ENCODE peak calls at places on chromosomes 13 and 19, in five cellular contexts. S is spleen, P is ascending aorta, B is IMR-90, C is aorta. E is an unnamed sample.

GRCh38 chr19:3543150-3544053 is 4.4 kb downstream of the TEKTIP1 start:
- DNase-seq in S (no peak), C (peak; percentile 92), B (no peak), P (no peak), E (peak; percentile 49)

GRCh38 chr13:39498471-39499114 is 104.4 kb downstream of the LHFPL6 start:
- DNase-seq in P (no peak), C (no peak), B (no peak), S (no peak), E (no peak)

GRCh38 chr19:16614941-16615340 is 13.1 kb downstream of the MED26 start:
- DNase-seq in C (no peak), B (no peak), S (no peak), P (no peak), E (no peak)

GRCh38 chr19:13281567-13282291 is 131.5 kb downstream of the IER2 start:
- DNase-seq in B (no peak), C (no peak), P (no peak), S (no peak), E (no peak)

GRCh38 chr19:22332924-22333323 is 46.7 kb downstream of the ZNF729 start:
- DNase-seq in S (no peak), P (no peak), C (no peak), B (no peak), E (no peak)

GRCh38 chr19:2550431-2551171 is 74.7 kb downstream of the GADD45B start:
- DNase-seq in P (no peak), C (peak; percentile 68), B (no peak), S (peak; percentile 67), E (peak; percentile 41)

GRCh38 chr19:55590621-55591020 is 8.7 kb downstream of the FIZ1 start:
- DNase-seq in C (no peak), P (no peak), S (no peak), B (no peak), E (no peak)

GRCh38 chr13:92681239-92681638 is 545.4 kb upstream of the GPC6 start:
- DNase-seq in C (no peak), P (no peak), B (no peak), S (no peak), E (no peak)

GRCh38 chr19:31071157-31071855 is 277.9 kb downstream of the TSHZ3 start:
- DNase-seq in P (no peak), C (no peak), B (no peak), S (no peak), E (no peak)

GRCh38 chr19:13056052-13056660 is 46.5 kb downstream of the LYL1 start:
- DNase-seq in P (no peak), C (peak; percentile 86), B (peak; percentile 71), S (no peak), E (no peak)

GRCh38 chr13:27487776-27488175 is 37.4 kb upstream of the MTIF3 start:
- DNase-seq in P (no peak), B (no peak), S (no peak), C (no peak), E (no peak)

GRCh38 chr19:44840811-44841210 is 5.3 kb upstream of the NECTIN2 start:
- DNase-seq in P (no peak), S (no peak), C (no peak), B (no peak), E (no peak)

GRCh38 chr19:58395979-58396627 is 647 bp downstream of the RNF225 start:
- DNase-seq in B (no peak), S (no peak), P (no peak), C (no peak), E (no peak)

GRCh38 chr19:42069619-42070293 is at the start of gene GRIK5:
- DNase-seq in S (no peak), B (no peak), P (no peak), C (no peak), E (no peak)

GRCh38 chr19:17021793-17022590 is 4.6 kb downstream of the CPAMD8 start:
- DNase-seq in S (no peak), B (peak; percentile 26), P (no peak), C (no peak), E (no peak)

GRCh38 chr13:100512422-100512821 is 76.2 kb downstream of the GGACT start:
- DNase-seq in B (peak; percentile 22), C (no peak), P (no peak), S (no peak), E (no peak)

GRCh38 chr13:33213024-33213795 is 72.3 kb downstream of the STARD13 start:
- DNase-seq in P (no peak), S (no peak), B (no peak), C (no peak), E (no peak)

GRCh38 chr13:75761373-75761772 is 125.2 kb downstream of the LMO7 start:
- DNase-seq in P (no peak), B (no peak), S (no peak), C (no peak), E (no peak)

GRCh38 chr19:3366761-3367571 is 583 bp downstream of the NFIC start:
- DNase-seq in B (no peak), C (peak; percentile 85), S (peak; percentile 84), P (no peak), E (peak; percentile 77)

GRCh38 chr13:36559388-36559787 is 114.4 kb upstream of the SERTM1 start:
- DNase-seq in S (no peak), C (no peak), P (no peak), B (no peak), E (no peak)

GRCh38 chr19:9914315-9915207 is 21.8 kb downstream of the OLFM2 start:
- DNase-seq in P (peak; percentile 26), S (peak; percentile 86), C (peak; percentile 91), B (peak; percentile 77), E (peak; percentile 60)

GRCh38 chr13:105817011-105817410 is 718.5 kb downstream of the EFNB2 start:
- DNase-seq in B (no peak), S (no peak), C (no peak), P (no peak), E (no peak)

DNA sequence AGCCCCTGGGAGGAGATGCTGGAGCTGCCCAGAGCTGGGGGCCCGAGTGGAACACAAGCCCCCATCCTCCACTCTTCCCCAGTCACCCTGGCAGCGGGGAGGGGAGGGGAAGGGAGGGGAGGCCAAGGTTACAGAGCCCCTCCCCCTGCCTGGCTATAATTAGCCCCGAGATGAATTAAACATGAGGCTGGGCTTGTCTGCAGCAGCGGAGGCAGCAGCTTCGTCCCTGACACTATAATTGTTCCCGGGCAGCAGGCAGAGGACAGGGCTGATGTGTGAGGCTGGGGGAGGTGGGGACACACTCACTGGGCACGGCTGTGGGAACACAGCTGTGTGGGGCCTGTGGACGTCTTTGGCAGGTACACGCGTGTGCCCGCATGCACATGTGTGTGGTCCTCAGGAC is 28.3 kb downstream of the TINCR start:
- DNase-seq in C (no peak), B (no peak), S (no peak), P (no peak), E (no peak)
- H3K4me3 ChIP-seq in C (no peak overlapping the region), B (no peak overlapping the region), S (no peak overlapping the region), P (no peak overlapping the region), E (no peak overlapping the region)

DNA sequence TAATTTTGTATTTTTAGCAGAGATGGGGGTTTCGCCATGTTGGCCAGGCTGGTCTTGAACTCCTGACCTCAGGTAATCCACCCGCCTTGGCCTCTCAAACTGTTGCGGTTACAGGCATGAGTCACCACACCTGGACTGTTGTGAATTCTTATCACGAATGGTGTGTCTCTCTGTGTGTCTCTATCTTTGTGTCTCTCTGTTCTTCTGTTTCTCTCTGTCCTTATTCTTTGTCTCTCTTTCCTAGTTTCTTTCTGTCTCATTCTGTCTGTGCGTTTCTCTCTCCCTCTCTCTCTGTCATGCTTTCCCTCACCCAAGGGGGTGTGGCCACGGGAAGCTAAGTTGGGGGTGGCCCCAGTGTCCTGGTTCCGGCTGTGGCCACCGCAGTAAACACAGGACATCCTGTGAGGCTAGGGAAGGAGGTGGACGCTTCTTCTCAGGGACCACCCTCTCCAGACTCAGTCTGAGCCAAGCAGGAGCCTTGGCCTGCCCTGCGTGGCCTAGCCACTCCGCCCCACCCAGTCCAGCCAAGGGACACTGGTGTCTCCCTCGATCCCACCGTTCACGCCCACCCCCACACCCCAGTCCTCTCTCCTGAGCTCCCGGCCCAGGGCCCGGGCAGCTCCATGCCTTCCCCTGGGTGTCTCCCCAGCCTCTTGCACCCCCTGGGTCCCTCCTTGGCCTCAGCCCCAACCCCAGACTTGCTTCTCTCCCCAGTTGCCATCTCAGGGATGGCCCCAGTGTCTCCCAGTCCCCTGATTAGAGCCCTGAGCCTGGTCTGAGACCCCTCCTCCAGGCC is 3.9 kb upstream of the PRX start:
- DNase-seq in S (peak; percentile 85), B (peak; percentile 35), P (no peak), C (no peak), E (peak; percentile 64)
- H3K4me3 ChIP-seq in S (no peak overlapping the region), B (no peak overlapping the region), P (no peak overlapping the region), C (no peak overlapping the region), E (no peak overlapping the region)

GRCh38 chr19:39558623-39559117 is 18.7 kb upstream of the EID2 start:
- DNase-seq in P (no peak), C (no peak), B (no peak), S (no peak), E (no peak)

GRCh38 chr19:39568604-39569003 is 28.6 kb upstream of the EID2 start:
- DNase-seq in S (no peak), B (no peak), C (no peak), P (no peak), E (no peak)

GRCh38 chr19:39557791-39558622 is 18.0 kb upstream of the EID2 start:
- DNase-seq in S (no peak), P (no peak), B (peak; percentile 11), C (no peak), E (no peak)

GRCh38 chr19:39566064-39566463 is 26.1 kb upstream of the EID2 start:
- DNase-seq in P (no peak), C (no peak), S (no peak), B (no peak), E (no peak)

GRCh38 chr19:39563408-39563807 is 23.4 kb upstream of the EID2 start:
- DNase-seq in S (no peak), P (no peak), B (peak; percentile 18), C (no peak), E (no peak)
- H3K4me3 ChIP-seq in S (no peak overlapping the region), P (no peak overlapping the region), B (no peak overlapping the region), C (no peak overlapping the region), E (no peak overlapping the region)

GRCh38 chr19:35935911-35936737 is at the start of gene LRFN3:
- DNase-seq in B (peak; percentile 66), P (no peak), C (peak; percentile 93), S (peak; percentile 87), E (peak; percentile 72)

GRCh38 chr19:35931874-35932202 is 4.3 kb upstream of the LRFN3 start:
- DNase-seq in P (no peak), B (no peak), C (no peak), S (no peak), E (no peak)

GRCh38 chr19:35932291-35932936 is 3.8 kb upstream of the LRFN3 start:
- DNase-seq in S (no peak), B (no peak), C (no peak), P (no peak), E (no peak)

GRCh38 chr19:35928507-35928906 is 7.7 kb upstream of the LRFN3 start:
- DNase-seq in S (no peak), C (no peak), B (no peak), P (no peak), E (no peak)

DNA sequence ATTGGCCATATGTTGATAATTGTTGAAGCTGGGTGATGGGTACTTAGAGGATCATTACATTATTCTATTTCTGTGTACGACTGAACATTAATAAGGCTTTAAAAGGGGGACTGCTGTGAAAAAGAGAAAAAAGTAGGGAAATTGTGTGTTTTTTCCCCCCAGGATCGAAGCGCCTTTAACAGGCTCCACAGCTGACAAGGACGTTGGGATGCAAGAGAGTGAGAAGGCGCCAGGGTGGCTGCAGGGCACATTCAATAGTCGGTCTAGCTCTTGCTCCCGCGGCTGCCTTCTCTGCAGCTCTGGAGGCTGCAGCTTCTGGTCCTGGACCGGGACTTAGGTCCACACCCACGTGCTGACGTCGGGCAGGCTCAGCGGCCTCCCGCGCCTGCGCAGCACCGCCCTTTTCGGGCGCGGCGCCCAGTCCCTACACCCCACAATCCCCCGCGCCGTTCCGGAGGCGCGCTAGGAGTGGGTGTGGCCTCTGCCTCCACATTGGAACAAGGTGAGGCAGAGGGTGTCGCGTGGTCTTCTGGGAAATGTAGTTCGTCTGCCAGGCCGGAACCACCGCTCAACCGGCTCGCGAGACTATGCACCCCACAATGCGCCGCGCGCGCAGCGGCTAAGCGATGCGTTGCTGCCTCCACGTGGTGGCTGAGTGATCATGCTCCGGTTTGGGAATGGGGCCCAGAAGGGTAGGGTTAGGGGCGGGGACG is 4.9 kb upstream of the LRFN3 start:
- DNase-seq in C (peak; percentile 99), B (peak; percentile 99), P (peak; percentile 98), S (peak; percentile 100), E (peak; percentile 99)
- H3K4me3 ChIP-seq in C (no peak overlapping the region), B (peak overlapping the region; percentile 29), P (no peak overlapping the region), S (peak overlapping the region; percentile 28), E (no peak overlapping the region)

E was measured in right lobe of liver.